ENCODE peak calls at places on chromosomes 16 and 17, in nine cellular contexts. J, T, C, F, D, I, B, P and U are unnamed samples.

GRCh38 chr16:88905563-88905962 is 39.1 kb upstream of the PABPN1L start:
- DNase-seq in J (no peak), T (no peak), C (peak), F (peak), D (no peak), I (peak), B (no peak), P (no peak), U (no peak)

GRCh38 chr16:4404247-4404966 is 12.0 kb downstream of the CORO7 start:
- DNase-seq in J (no peak), T (no peak), C (peak), F (peak), D (no peak), I (peak), B (no peak), P (peak), U (peak)

GRCh38 chr17:18362509-18363020 is 785 bp downstream of the SHMT1 start:
- DNase-seq in J (peak), T (peak), C (peak), F (peak), D (no peak), I (peak), B (peak), P (peak), U (peak)

GRCh38 chr16:58815188-58815888 is 81.2 kb upstream of the GOT2 start:
- DNase-seq in J (no peak), T (no peak), C (peak), F (no peak), D (no peak), I (no peak), B (no peak), P (no peak), U (no peak)

GRCh38 chr16:17138801-17139200 is 332.0 kb downstream of the XYLT1 start:
- DNase-seq in J (no peak), T (no peak), C (no peak), F (no peak), D (no peak), I (peak), B (no peak), P (no peak), U (no peak)

GRCh38 chr16:86060381-86061317 is 161.7 kb downstream of the IRF8 start:
- DNase-seq in J (no peak), T (no peak), C (no peak), F (no peak), D (no peak), I (no peak), B (no peak), P (no peak), U (no peak)

GRCh38 chr17:6910987-6911603 is 79.6 kb upstream of the TEKT1 start:
- DNase-seq in J (no peak), T (no peak), C (peak), F (no peak), D (peak), I (no peak), B (no peak), P (no peak), U (no peak)

GRCh38 chr17:76199466-76199865 is 40.8 kb downstream of the RNF157 start:
- DNase-seq in J (no peak), T (no peak), C (no peak), F (no peak), D (no peak), I (no peak), B (no peak), P (no peak), U (no peak)

GRCh38 chr17:78357177-78357586 is 2.7 kb downstream of the SOCS3 start:
- DNase-seq in J (no peak), T (no peak), C (peak), F (no peak), D (no peak), I (peak), B (no peak), P (no peak), U (no peak)

GRCh38 chr17:27530791-27531391 is 74.6 kb downstream of the KSR1 start:
- DNase-seq in J (no peak), T (peak), C (peak), F (no peak), D (no peak), I (peak), B (no peak), P (no peak), U (no peak)

GRCh38 chr17:65345261-65346060 is 208.3 kb downstream of the RGS9 start:
- DNase-seq in J (no peak), T (no peak), C (no peak), F (no peak), D (no peak), I (no peak), B (no peak), P (no peak), U (no peak)

DNA sequence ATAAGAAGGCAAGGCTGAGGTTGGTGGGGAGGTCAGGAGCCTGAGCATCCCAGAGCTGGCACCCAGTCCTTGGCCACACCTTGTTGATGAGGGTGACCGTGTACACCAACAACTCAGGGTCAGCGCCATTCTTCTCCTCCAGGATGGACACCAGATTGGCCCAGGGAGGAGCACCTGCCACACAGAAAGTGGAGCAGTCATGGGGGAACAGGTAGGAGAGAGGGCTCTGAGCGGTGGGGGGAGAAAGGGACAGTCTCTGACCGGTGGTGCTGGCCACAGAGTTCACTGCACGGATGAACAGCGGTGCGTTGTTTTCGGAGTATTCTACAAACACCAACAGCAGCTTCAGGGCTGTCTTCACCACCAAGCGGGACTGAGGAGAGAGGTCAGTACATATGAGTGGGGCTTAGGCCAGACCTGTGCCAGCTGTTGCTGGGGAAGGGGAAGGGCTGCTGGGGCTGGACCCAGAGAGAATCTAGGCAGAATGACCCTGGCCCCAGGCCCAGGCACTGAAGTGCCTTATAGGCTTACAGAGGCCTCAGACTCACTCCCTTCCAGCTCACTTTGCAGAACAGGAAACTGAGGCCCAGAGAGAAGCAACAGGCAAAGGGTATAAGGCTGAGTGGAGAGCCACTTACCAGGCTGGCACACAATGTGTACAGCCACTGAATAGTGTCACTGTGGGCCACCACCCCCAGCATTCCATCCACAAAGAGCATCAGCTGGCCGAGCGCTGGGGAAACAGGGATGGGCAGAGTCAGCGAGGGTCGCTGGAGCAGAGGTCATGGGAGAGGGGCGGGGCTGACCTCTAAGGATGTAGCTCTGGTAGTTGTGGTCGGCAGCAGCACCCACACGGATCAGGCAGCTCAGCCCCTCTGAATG is 9.6 kb downstream of the FHOD1 start:
- DNase-seq in J (no peak), T (no peak), C (no peak), F (no peak), D (no peak), I (no peak), B (no peak), P (no peak), U (no peak)
- TF ChIP-seq POLR2A in J (no peak), T (no peak), C (no peak), F (no peak), D (no peak), I (no peak), B (no peak), P (no peak), U (no peak)

DNA sequence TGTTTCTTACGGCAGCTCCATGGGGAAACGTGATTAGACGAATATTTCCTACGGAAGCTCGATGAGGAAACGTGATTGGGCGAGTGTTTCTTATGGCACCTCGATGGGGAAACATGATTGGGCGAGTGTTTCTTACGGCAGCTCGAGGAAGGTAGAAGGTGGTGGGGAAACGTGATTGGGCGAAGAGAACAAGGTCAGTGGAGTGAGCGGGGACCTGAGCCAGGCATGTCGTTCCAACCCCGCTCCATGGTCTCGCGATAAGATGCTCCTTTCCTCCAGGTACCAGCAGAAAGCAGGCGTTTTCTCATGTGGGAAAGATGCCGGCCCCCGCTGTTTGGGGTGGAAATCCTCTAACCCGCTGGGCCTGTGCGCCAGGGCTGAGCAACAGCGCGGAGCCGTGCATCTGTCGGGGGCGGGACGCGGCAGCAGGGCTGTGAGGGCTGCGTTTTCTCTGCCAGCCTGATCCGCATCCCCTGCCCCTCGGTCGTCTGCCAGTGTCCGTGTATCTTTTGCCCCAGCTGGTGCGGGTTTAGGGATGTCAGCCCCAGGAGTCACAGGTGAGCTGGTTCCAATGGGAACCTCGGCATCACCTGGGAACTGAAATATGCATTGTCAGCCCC is 25.6 kb upstream of the DOC2B start:
- DNase-seq in J (no peak), T (no peak), C (no peak), F (no peak), D (no peak), I (no peak), B (no peak), P (no peak), U (no peak)
- TF ChIP-seq CTCF in J (no peak), T (no peak), C (no peak), F (no peak), D (no peak), I (no peak), B (no peak), P (no peak), U (no peak)

GRCh38 chr16:84138824-84139627 is 6.0 kb downstream of the HSDL1 start:
- DNase-seq in J (no peak), T (no peak), C (no peak), F (no peak), D (peak), I (peak), B (no peak), P (no peak), U (no peak)
- TF ChIP-seq POLR2A in J (no peak), T (no peak), C (no peak), F (no peak), D (no peak), I (no peak), B (no peak), P (no peak), U (no peak)

GRCh38 chr17:44110823-44111633 is 12.4 kb downstream of the HDAC5 start:
- DNase-seq in J (peak), T (peak), C (peak), F (peak), D (no peak), I (peak), B (peak), P (peak), U (peak)
- TF ChIP-seq CTCF in J (no peak), T (peak), C (no peak), F (no peak), D (no peak), I (peak), B (no peak), P (no peak), U (no peak)

DNA sequence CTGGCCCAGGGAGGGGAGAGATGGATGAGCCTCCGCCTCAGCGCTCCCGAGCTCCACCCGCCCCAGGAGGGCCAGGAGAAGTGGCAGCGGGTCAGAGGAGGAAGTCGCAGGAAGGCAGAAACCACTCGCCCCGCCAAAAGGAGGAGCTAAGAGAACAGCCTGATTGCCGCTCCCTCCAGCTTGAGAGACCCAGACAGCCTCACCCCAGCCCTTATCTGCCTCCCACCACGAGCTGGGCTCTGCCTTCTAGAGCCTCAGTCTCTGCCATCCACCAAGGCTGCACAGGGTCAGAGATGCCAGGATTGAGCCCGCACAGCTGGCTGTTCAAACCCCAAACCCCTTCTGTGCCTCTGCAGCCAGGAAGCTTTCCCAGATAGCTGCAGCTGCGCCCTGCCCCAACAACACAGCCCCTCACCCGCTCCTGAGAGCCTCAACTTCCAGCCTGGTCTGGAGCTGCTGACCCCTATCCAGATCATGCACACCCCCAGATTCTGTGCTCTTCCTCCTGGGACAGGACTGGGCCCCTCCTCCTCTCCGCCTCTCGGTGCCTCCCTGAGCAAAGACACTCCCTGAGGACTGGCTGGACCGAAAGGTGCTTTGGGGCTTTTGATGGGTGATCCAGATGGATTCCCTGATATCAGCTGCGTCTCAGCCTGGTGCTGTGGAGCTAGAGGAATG is 1.0 kb upstream of the ATP2A3 start:
- DNase-seq in J (peak), T (peak), C (peak), F (peak), D (peak), I (peak), B (peak), P (peak), U (no peak)
- TF ChIP-seq POLR2A in J (no peak), T (no peak), C (peak), F (peak), D (peak), I (no peak), B (no peak), P (peak), U (no peak)

GRCh38 chr16:392450-393027 is 4.5 kb upstream of the NME4 start:
- DNase-seq in J (no peak), T (no peak), C (no peak), F (no peak), D (no peak), I (no peak), B (no peak), P (no peak), U (no peak)
- TF ChIP-seq CTCF in J (no peak), T (no peak), C (no peak), F (no peak), D (no peak), I (no peak), B (no peak), P (no peak), U (no peak)